ENCODE peak calls at places on chromosomes 2 and 18, in four cellular contexts. A is amniotic stem cell; T is activated CD8-positive, alpha-beta T cell treated with anti-CD3 and anti-CD28 coated beads for 36 hours; P is stimulated activated naive CD4-positive, alpha-beta T cell. S is an unnamed sample.

GRCh38 chr2:128639693-128640092 is 321.0 kb upstream of the HS6ST1 start:
- DNase-seq in A (no peak), P (no peak), T (no peak), S (no peak)

GRCh38 chr2:216915548-216916128 is 55.8 kb upstream of the TNP1 start:
- DNase-seq in T (no peak), A (no peak), P (no peak), S (no peak)

GRCh38 chr2:128310761-128311160 is 7.9 kb downstream of the HS6ST1 start:
- DNase-seq in P (no peak), T (no peak), A (no peak), S (no peak)

GRCh38 chr2:170157025-170157684 is 20.8 kb upstream of the MYO3B start:
- DNase-seq in A (no peak), P (no peak), T (no peak), S (no peak)

GRCh38 chr2:119679526-119679837 is 481 bp downstream of the TMEM177 start:
- DNase-seq in P (no peak), A (no peak), T (no peak), S (no peak)

GRCh38 chr18:41353726-41354125 is 601.3 kb upstream of the PIK3C3 start:
- DNase-seq in P (no peak), A (no peak), T (no peak), S (no peak)

GRCh38 chr2:161166538-161167409 is 6.5 kb downstream of the TANK start:
- DNase-seq in P (no peak), A (no peak), T (peak; percentile 87), S (no peak)

GRCh38 chr2:62089658-62090057 is 106.3 kb upstream of the B3GNT2 start:
- DNase-seq in P (no peak), T (no peak), A (no peak), S (no peak)

GRCh38 chr18:77590928-77591327 is 341.3 kb downstream of the GALR1 start:
- DNase-seq in T (no peak), A (no peak), P (no peak), S (no peak)

GRCh38 chr18:51028201-51028805 is 1.7 kb upstream of the SMAD4 start:
- DNase-seq in P (no peak), T (peak; percentile 35), A (no peak), S (no peak)

GRCh38 chr2:27212626-27213471 is 781 bp upstream of the SLC5A6 start:
- DNase-seq in T (peak; percentile 66), A (no peak), P (peak; percentile 49), S (no peak)

GRCh38 chr2:197311521-197312033 is 997 bp upstream of the ANKRD44 start:
- DNase-seq in P (no peak), T (no peak), A (no peak), S (no peak)

GRCh38 chr18:68861365-68861764 is 63.5 kb downstream of the CCDC102B start:
- DNase-seq in A (no peak), T (no peak), P (no peak), S (no peak)

GRCh38 chr2:159684796-159685195 is 27.5 kb upstream of the MARCHF7 start:
- DNase-seq in T (no peak), P (no peak), A (peak; percentile 23), S (no peak)

GRCh38 chr18:59264651-59265245 is 8.5 kb downstream of the RAX start:
- DNase-seq in T (no peak), P (no peak), A (no peak), S (no peak)

GRCh38 chr2:231713738-231714638 is 5.7 kb downstream of the PTMA start:
- DNase-seq in T (peak; percentile 96), A (peak; percentile 48), P (peak; percentile 86), S (no peak)

GRCh38 chr2:189261431-189261841 is 81.9 kb upstream of the COL5A2 start:
- DNase-seq in A (peak; percentile 74), P (no peak), T (no peak), S (no peak)

GRCh38 chr2:68952887-68953521 is at the start of gene GKN2:
- DNase-seq in A (no peak), T (no peak), P (no peak), S (no peak)

S was measured in brain pericyte.